ENCODE peak calls at places on chromosomes 7 and 10, in nine cellular contexts. S, K, F, W, O, M, Y, Q and R are unnamed samples.

GRCh38 chr7:94250124-94250523 is 144.6 kb upstream of the COL1A2 start:
- DNase-seq in S (no peak), K (no peak), F (no peak), W (no peak), O (peak; percentile 10), M (no peak), Y (no peak), Q (no peak), R (no peak)

GRCh38 chr10:122162566-122163181 is 108.4 kb upstream of the BTBD16 start:
- DNase-seq in S (peak; percentile 39), K (no peak), F (no peak), W (no peak), O (no peak), M (no peak), Y (peak; percentile 68), Q (no peak), R (no peak)

GRCh38 chr10:96747734-96748550 is 27.6 kb upstream of the PIK3AP1 start:
- DNase-seq in S (no peak), K (no peak), F (no peak), W (no peak), O (no peak), M (peak; percentile 77), Y (no peak), Q (peak; percentile 90), R (no peak)

GRCh38 chr10:85362401-85362800 is 1004.2 kb downstream of the GRID1 start:
- DNase-seq in S (no peak), K (no peak), F (no peak), W (no peak), O (no peak), M (no peak), Y (no peak), Q (no peak), R (no peak)

GRCh38 chr7:77570330-77571011 is 33.4 kb downstream of the PTPN12 start:
- DNase-seq in S (no peak), K (peak; percentile 44), F (peak; percentile 36), W (no peak), O (peak; percentile 74), M (no peak), Y (no peak), Q (peak; percentile 18), R (no peak)

GRCh38 chr10:77926566-77927342 is at the start of gene DLG5:
- DNase-seq in S (peak; percentile 43), K (no peak), F (peak; percentile 55), W (peak; percentile 72), O (peak; percentile 41), M (peak; percentile 66), Y (peak; percentile 92), Q (peak; percentile 61), R (no peak)

GRCh38 chr7:25780904-25781303 is 371.1 kb upstream of the NFE2L3 start:
- DNase-seq in S (no peak), K (no peak), F (peak; percentile 5), W (no peak), O (no peak), M (no peak), Y (no peak), Q (no peak), R (no peak)

GRCh38 chr7:29563590-29564454 is at the start of gene PRR15:
- DNase-seq in S (peak; percentile 57), K (no peak), F (peak; percentile 64), W (peak; percentile 70), O (no peak), M (no peak), Y (peak; percentile 90), Q (no peak), R (peak; percentile 40)

GRCh38 chr10:95242581-95243317 is 48.1 kb downstream of the PDLIM1 start:
- DNase-seq in S (peak; percentile 29), K (no peak), F (peak; percentile 70), W (peak; percentile 28), O (peak; percentile 69), M (no peak), Y (no peak), Q (peak; percentile 58), R (no peak)

GRCh38 chr7:52639126-52639525 is 396.3 kb upstream of the POM121L12 start:
- DNase-seq in S (no peak), K (no peak), F (no peak), W (no peak), O (no peak), M (no peak), Y (no peak), Q (no peak), R (no peak)

GRCh38 chr10:34655286-34656170 is 159.6 kb downstream of the PARD3 start:
- DNase-seq in S (peak; percentile 47), K (peak; percentile 33), F (peak; percentile 78), W (peak; percentile 62), O (peak; percentile 76), M (peak; percentile 41), Y (no peak), Q (peak; percentile 66), R (no peak)

GRCh38 chr10:49844775-49845561 is 82.8 kb upstream of the OGDHL start:
- DNase-seq in S (no peak), K (peak; percentile 0), F (peak; percentile 50), W (no peak), O (peak; percentile 59), M (no peak), Y (no peak), Q (no peak), R (no peak)

GRCh38 chr10:43688348-43688892 is 39.7 kb upstream of the ZNF32 start:
- DNase-seq in S (no peak), K (no peak), F (no peak), W (no peak), O (no peak), M (no peak), Y (no peak), Q (no peak), R (no peak)

GRCh38 chr10:131485732-131486131 is 174.2 kb upstream of the TCERG1L start:
- DNase-seq in S (no peak), K (no peak), F (no peak), W (no peak), O (no peak), M (no peak), Y (no peak), Q (no peak), R (no peak)

GRCh38 chr10:131492211-131492610 is 180.7 kb upstream of the TCERG1L start:
- DNase-seq in S (no peak), K (no peak), F (no peak), W (no peak), O (no peak), M (no peak), Y (no peak), Q (no peak), R (no peak)

GRCh38 chr10:131491195-131491594 is 179.7 kb upstream of the TCERG1L start:
- DNase-seq in S (no peak), K (no peak), F (no peak), W (no peak), O (no peak), M (no peak), Y (no peak), Q (no peak), R (no peak)

DNA sequence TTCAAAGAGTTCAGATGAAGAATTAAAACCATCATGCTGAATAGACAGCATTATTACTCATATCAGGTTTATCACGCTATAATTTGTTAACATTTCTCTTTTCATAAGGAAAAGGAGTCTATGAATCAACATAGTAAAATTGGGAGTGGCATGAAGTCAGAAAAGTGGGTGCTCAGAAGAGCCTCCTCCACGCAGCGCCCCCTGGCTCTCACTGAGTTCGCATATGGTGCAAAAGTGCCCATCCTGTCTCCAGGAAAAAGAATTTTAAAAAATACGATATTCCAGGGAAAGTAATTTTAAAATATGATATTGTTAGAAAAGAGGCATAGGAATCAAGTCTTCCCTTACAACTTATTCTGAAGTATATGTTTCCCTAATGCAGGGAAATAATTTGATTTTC is 176.3 kb upstream of the TCERG1L start:
- DNase-seq in S (no peak), K (no peak), F (no peak), W (no peak), O (no peak), M (no peak), Y (no peak), Q (no peak), R (no peak)
- TF ChIP-seq CTCF in S (peak; percentile 14), K (no peak), F (no peak), W (no peak), O (no peak), M (no peak), Y (no peak), Q (no peak), R (no peak)

DNA sequence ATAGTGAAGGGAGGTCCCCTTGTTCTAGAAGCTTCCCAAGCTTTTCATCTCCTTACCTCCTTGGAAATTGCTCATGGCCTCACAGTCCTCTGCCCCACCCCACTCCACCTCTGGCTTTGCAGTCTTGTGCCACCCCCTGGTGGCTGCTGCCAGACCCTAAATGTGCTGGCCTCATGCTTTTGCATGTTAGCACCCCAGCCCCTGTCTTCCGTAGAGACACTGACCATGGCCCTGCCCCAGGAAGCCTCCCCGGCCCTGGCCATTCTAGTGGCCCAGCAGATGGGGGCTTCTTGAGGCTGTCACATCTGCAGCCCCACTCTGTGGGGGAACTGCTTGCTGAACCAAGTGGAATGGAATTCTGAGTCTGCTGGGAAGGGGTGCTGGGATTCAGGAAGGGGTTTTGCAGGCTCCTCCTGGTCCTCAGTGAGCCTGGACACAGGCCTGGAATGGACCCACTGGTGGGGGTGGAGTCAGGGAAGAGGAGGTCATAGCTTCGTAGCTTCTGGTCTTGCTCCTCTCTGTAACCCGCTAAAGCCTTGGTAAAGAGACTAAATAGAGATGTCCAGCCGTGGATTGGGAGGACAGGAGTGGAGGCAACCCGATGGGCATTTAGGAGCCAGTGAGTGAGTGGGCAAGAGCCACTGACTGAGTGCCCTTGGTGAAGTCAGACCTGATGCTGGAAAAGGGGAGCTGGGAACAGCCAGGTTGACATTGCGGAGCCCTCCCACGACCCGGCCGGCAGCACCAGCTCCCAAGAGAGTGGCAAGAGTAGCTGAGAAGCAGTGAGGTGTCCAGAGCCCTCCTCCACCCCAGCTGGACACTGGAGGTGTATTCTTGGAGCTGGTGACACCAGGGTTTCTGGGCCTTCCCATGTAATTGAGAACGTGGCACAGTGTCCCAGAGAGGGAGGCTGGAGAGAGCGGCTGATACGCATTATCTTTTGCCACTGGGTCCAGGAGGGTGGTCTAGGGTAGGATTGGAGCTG is 20.9 kb downstream of the RAMP3 start:
- DNase-seq in S (no peak), K (no peak), F (peak; percentile 25), W (no peak), O (no peak), M (no peak), Y (peak; percentile 44), Q (peak; percentile 41), R (no peak)
- TF ChIP-seq CTCF in S (peak; percentile 28), K (no peak), F (no peak), W (no peak), O (no peak), M (peak; percentile 1), Y (no peak), Q (peak; percentile 35), R (no peak)

GRCh38 chr7:100157334-100158228 is 942 bp downstream of the TRAPPC14 start:
- DNase-seq in S (no peak), K (no peak), F (peak; percentile 60), W (no peak), O (peak; percentile 82), M (peak; percentile 41), Y (no peak), Q (no peak), R (peak; percentile 70)
- TF ChIP-seq CTCF in S (peak; percentile 13), K (peak; percentile 24), F (no peak), W (no peak), O (peak; percentile 27), M (no peak), Y (peak; percentile 9), Q (peak; percentile 23), R (no peak)

DNA sequence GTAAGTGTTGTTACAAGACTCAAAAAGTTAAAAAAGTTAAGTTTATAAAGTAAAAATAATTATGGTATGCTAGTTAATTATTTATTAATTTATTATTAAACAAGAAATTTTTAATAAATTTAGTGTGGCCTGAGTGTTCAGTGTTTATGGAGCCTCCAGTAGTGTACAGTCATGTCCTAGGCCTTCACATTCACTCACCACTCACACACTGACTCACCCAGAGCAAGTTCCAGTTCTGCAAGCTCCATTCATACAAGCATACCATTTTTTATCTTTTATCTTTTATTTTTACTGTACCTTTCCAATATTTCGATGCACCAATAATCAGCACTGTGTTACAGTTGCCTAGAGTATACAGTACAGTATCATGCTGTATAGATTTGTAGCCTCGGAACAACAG is 381.2 kb upstream of the MGMT start:
- DNase-seq in S (no peak), K (no peak), F (no peak), W (no peak), O (peak; percentile 32), M (no peak), Y (no peak), Q (no peak), R (no peak)
- TF ChIP-seq CTCF in S (no peak), K (no peak), F (no peak), W (no peak), O (no peak), M (no peak), Y (no peak), Q (no peak), R (no peak)